ENCODE peak calls at places on chromosome 1, in six cellular contexts. L is heart left ventricle; W is kidney; P is HFF-Myc; N is AG04450; A is CD8-positive, alpha-beta T cell. F is an unnamed sample.

GRCh38 chr1:204294371-204294770 is 65.4 kb downstream of the PLEKHA6 start:
- DNase-seq in L (peak; percentile 59), W (no peak), P (peak; percentile 92), N (peak; percentile 84), A (no peak), F (no peak)

GRCh38 chr1:176795929-176796328 is 333.0 kb downstream of the PAPPA2 start:
- DNase-seq in L (no peak), W (no peak), P (no peak), N (no peak), A (no peak), F (no peak)

GRCh38 chr1:6245086-6245868 is 1.3 kb downstream of the HES3 start:
- DNase-seq in L (peak; percentile 85), W (peak; percentile 93), P (no peak), N (peak; percentile 21), A (peak; percentile 65), F (peak; percentile 76)

GRCh38 chr1:113375878-113376277 is 14.4 kb upstream of the MAGI3 start:
- DNase-seq in L (no peak), W (no peak), P (no peak), N (no peak), A (no peak), F (no peak)

GRCh38 chr1:22689505-22689904 is 21.1 kb upstream of the EPHB2 start:
- DNase-seq in L (no peak), W (no peak), P (peak; percentile 56), N (peak; percentile 45), A (no peak), F (no peak)

GRCh38 chr1:15272009-15272781 is 25.2 kb downstream of the FHAD1 start:
- DNase-seq in L (peak; percentile 66), W (peak; percentile 82), P (peak; percentile 52), N (peak; percentile 47), A (no peak), F (peak; percentile 56)

GRCh38 chr1:203402609-203403337 is 51.9 kb upstream of the FMOD start:
- DNase-seq in L (no peak), W (no peak), P (peak; percentile 63), N (peak; percentile 90), A (no peak), F (no peak)

GRCh38 chr1:114201486-114201885 is 47.8 kb upstream of the SYT6 start:
- DNase-seq in L (peak; percentile 39), W (no peak), P (no peak), N (no peak), A (no peak), F (no peak)

GRCh38 chr1:39395357-39395831 is 96.0 kb upstream of the BMP8A start:
- DNase-seq in L (no peak), W (no peak), P (peak; percentile 39), N (peak; percentile 66), A (no peak), F (no peak)

GRCh38 chr1:10941891-10942541 is 70.4 kb upstream of the TARDBP start:
- DNase-seq in L (peak; percentile 58), W (no peak), P (no peak), N (no peak), A (peak; percentile 54), F (no peak)

GRCh38 chr1:39625462-39626273 is 13.8 kb downstream of the HEYL start:
- DNase-seq in L (peak; percentile 95), W (peak; percentile 95), P (no peak), N (peak; percentile 24), A (no peak), F (peak; percentile 52)

GRCh38 chr1:161388639-161389038 is 21.0 kb upstream of the CFAP126 start:
- DNase-seq in L (no peak), W (no peak), P (no peak), N (no peak), A (no peak), F (no peak)

GRCh38 chr1:179036844-179037465 is 11.3 kb downstream of the FAM20B start:
- DNase-seq in L (no peak), W (no peak), P (no peak), N (no peak), A (no peak), F (no peak)

GRCh38 chr1:19329188-19329587 is 17.1 kb downstream of the SLC66A1 start:
- DNase-seq in L (no peak), W (no peak), P (no peak), N (no peak), A (no peak), F (no peak)

GRCh38 chr1:15429701-15430149 is 8.5 kb upstream of the CTRC start:
- DNase-seq in L (no peak), W (no peak), P (no peak), N (no peak), A (no peak), F (no peak)

GRCh38 chr1:213938776-213939175 is 49.0 kb upstream of the PROX1 start:
- DNase-seq in L (no peak), W (no peak), P (no peak), N (no peak), A (no peak), F (no peak)

GRCh38 chr1:204258213-204259115 is 44.7 kb upstream of the GOLT1A start:
- DNase-seq in L (peak; percentile 66), W (peak; percentile 90), P (peak; percentile 25), N (peak; percentile 20), A (peak; percentile 9), F (peak; percentile 56)

GRCh38 chr1:94045465-94046056 is 75.4 kb downstream of the ABCA4 start:
- DNase-seq in L (peak; percentile 95), W (peak; percentile 97), P (peak; percentile 86), N (peak; percentile 83), A (no peak), F (peak; percentile 91)

GRCh38 chr1:167661527-167662436 is 31.8 kb downstream of the RCSD1 start:
- DNase-seq in L (peak; percentile 54), W (no peak), P (peak; percentile 93), N (peak; percentile 79), A (no peak), F (no peak)

GRCh38 chr1:167658574-167659328 is 28.7 kb downstream of the RCSD1 start:
- DNase-seq in L (no peak), W (no peak), P (no peak), N (no peak), A (no peak), F (no peak)

GRCh38 chr1:167659876-167660275 is 29.8 kb downstream of the RCSD1 start:
- DNase-seq in L (no peak), W (no peak), P (no peak), N (no peak), A (no peak), F (no peak)

GRCh38 chr1:167656657-167657056 is 26.6 kb downstream of the RCSD1 start:
- DNase-seq in L (no peak), W (no peak), P (no peak), N (no peak), A (no peak), F (no peak)

GRCh38 chr1:167659440-167659839 is 29.4 kb downstream of the RCSD1 start:
- DNase-seq in L (no peak), W (no peak), P (no peak), N (no peak), A (no peak), F (no peak)
- H3K4me3 ChIP-seq in L (no peak overlapping the region), W (no peak overlapping the region), P (no peak overlapping the region), N (no peak overlapping the region), A (no peak overlapping the region), F (no peak overlapping the region)

DNA sequence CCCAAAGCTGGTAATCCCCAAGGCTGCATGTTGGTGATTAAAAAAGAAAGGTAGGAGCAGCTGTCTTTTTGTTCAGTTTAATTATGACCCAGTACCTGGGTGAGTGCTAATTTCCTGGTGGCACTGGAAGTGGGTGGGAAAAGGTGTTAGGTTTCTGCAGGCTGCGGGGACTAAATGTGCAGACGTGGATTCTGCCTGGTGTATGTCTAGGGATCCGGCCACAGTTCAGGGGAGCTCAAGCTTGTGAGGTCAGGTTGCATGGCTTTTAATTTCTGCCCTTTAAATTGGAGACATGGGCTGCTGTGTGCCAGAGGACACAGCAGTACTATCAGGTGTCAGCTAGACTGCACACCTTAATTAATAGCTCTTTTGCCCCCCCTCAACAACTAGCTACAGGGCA is 20.3 kb upstream of the TBX19 start:
- DNase-seq in L (no peak), W (no peak), P (no peak), N (no peak), A (no peak), F (no peak)
- H3K4me3 ChIP-seq in L (no peak overlapping the region), W (no peak overlapping the region), P (no peak overlapping the region), N (no peak overlapping the region), A (no peak overlapping the region), F (no peak overlapping the region)

GRCh38 chr1:27351541-27352107 is 9.8 kb downstream of the SYTL1 start:
- DNase-seq in L (no peak), W (no peak), P (no peak), N (no peak), A (no peak), F (no peak)

GRCh38 chr1:27356277-27356627 is 10.5 kb downstream of the MAP3K6 start:
- DNase-seq in L (no peak), W (peak; percentile 57), P (no peak), N (no peak), A (no peak), F (no peak)

GRCh38 chr1:27353166-27353565 is 11.3 kb downstream of the SYTL1 start:
- DNase-seq in L (no peak), W (no peak), P (no peak), N (no peak), A (no peak), F (no peak)

GRCh38 chr1:27355683-27356082 is 11.1 kb downstream of the MAP3K6 start:
- DNase-seq in L (no peak), W (no peak), P (no peak), N (no peak), A (no peak), F (no peak)

DNA sequence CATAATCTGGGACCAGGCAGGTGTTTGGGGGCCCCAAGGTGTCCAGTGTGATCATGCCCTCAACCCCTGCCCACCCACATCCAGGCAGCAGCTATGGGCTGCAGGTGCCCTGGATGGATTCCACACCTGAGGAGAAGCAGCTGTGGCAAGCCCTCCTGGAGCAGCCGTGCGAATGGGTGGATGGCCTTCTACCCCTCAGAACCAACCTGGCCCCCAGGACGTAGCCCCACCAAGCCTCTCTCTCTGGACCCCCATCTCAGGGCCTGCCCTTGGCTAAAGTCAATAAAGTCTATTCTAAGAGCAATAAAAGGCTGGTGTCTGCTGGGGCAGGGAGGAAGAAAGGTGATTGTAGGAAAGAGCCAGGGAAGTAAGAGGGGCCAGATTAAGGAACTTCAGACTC is 11.8 kb downstream of the SYTL1 start:
- DNase-seq in L (no peak), W (no peak), P (no peak), N (no peak), A (no peak), F (no peak)
- H3K4me3 ChIP-seq in L (no peak overlapping the region), W (no peak overlapping the region), P (no peak overlapping the region), N (no peak overlapping the region), A (no peak overlapping the region), F (no peak overlapping the region)

DNA sequence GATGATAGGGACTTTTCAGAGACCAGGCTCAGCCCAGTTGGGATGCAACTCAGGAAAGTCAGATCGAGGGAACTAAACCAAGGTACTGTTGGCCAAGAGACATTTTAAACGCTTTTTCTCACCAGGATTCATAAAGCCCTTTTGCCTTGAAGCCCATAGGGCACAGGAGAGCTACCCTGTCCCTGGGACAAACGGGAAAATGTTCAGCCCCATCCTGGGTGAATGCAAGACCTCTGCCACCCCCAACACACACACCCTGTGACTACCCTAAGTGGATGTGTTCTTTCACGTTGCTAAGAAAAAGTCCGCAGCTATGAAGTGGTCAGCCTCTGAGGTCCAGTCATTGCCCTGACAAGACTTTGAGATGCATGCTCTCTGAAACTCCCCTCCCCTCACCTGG is 58.4 kb downstream of the ITPKB start:
- DNase-seq in L (no peak), W (no peak), P (no peak), N (no peak), A (no peak), F (no peak)
- H3K4me3 ChIP-seq in L (peak overlapping the region; percentile 57), W (peak overlapping the region; percentile 60), P (peak overlapping the region; percentile 31), N (no peak overlapping the region), A (peak overlapping the region; percentile 26), F (no peak overlapping the region)

GRCh38 chr1:182111496-182111895 is 50.0 kb upstream of the ZNF648 start:
- DNase-seq in L (no peak), W (no peak), P (no peak), N (no peak), A (no peak), F (no peak)
- H3K4me3 ChIP-seq in L (no peak overlapping the region), W (no peak overlapping the region), P (no peak overlapping the region), N (no peak overlapping the region), A (no peak overlapping the region), F (no peak overlapping the region)

F was measured in lung.